ENCODE peak calls at places on chromosomes 2 and 18, in ten cellular contexts. One of them, this sample, is unnamed.

GRCh38 chr2:134189009-134189717 is 64.7 kb upstream of the MGAT5 start:
- DNase-seq in A549: peak; percentile 10
- DNase-seq in sigmoid colon: no peak
- DNase-seq in adrenal gland: no peak
- DNase-seq in vagina: no peak
- DNase-seq in transverse colon: peak; percentile 32
- DNase-seq in HCT116: peak; percentile 13
- DNase-seq in IMR-90: peak; percentile 72
- DNase-seq in heart left ventricle: no peak
- DNase-seq in H1: no peak
- DNase-seq in this sample: no peak

GRCh38 chr18:67615876-67616275 is 99.4 kb upstream of the DSEL start:
- DNase-seq in A549: no peak
- DNase-seq in sigmoid colon: no peak
- DNase-seq in adrenal gland: no peak
- DNase-seq in vagina: no peak
- DNase-seq in transverse colon: no peak
- DNase-seq in HCT116: no peak
- DNase-seq in IMR-90: no peak
- DNase-seq in heart left ventricle: no peak
- DNase-seq in H1: no peak
- DNase-seq in this sample: no peak

GRCh38 chr18:62332437-62332816 is 7.3 kb downstream of the TNFRSF11A start:
- DNase-seq in A549: no peak
- DNase-seq in sigmoid colon: no peak
- DNase-seq in adrenal gland: no peak
- DNase-seq in vagina: no peak
- DNase-seq in transverse colon: no peak
- DNase-seq in HCT116: no peak
- DNase-seq in IMR-90: no peak
- DNase-seq in heart left ventricle: no peak
- DNase-seq in H1: no peak
- DNase-seq in this sample: no peak

GRCh38 chr18:79911009-79911870 is 40.2 kb downstream of the SLC66A2 start:
- DNase-seq in A549: no peak
- DNase-seq in sigmoid colon: no peak
- DNase-seq in adrenal gland: peak; percentile 48
- DNase-seq in vagina: peak; percentile 92
- DNase-seq in transverse colon: peak; percentile 4
- DNase-seq in HCT116: no peak
- DNase-seq in IMR-90: no peak
- DNase-seq in heart left ventricle: no peak
- DNase-seq in H1: no peak
- DNase-seq in this sample: no peak

GRCh38 chr2:5479265-5479928 is 212.8 kb upstream of the SOX11 start:
- DNase-seq in A549: no peak
- DNase-seq in sigmoid colon: no peak
- DNase-seq in adrenal gland: no peak
- DNase-seq in vagina: no peak
- DNase-seq in transverse colon: no peak
- DNase-seq in HCT116: no peak
- DNase-seq in IMR-90: no peak
- DNase-seq in heart left ventricle: peak; percentile 29
- DNase-seq in H1: peak; percentile 56
- DNase-seq in this sample: no peak

GRCh38 chr18:48834421-48835011 is 116.2 kb downstream of the SMAD7 start:
- DNase-seq in A549: peak; percentile 61
- DNase-seq in sigmoid colon: peak; percentile 89
- DNase-seq in adrenal gland: peak; percentile 94
- DNase-seq in vagina: no peak
- DNase-seq in transverse colon: peak; percentile 69
- DNase-seq in HCT116: peak; percentile 74
- DNase-seq in IMR-90: peak; percentile 96
- DNase-seq in heart left ventricle: peak; percentile 75
- DNase-seq in H1: no peak
- DNase-seq in this sample: peak; percentile 30

GRCh38 chr2:85750509-85751299 is 3.1 kb upstream of the ATOH8 start:
- DNase-seq in A549: peak; percentile 87
- DNase-seq in sigmoid colon: peak; percentile 87
- DNase-seq in adrenal gland: peak; percentile 88
- DNase-seq in vagina: no peak
- DNase-seq in transverse colon: peak; percentile 75
- DNase-seq in HCT116: peak; percentile 47
- DNase-seq in IMR-90: peak; percentile 58
- DNase-seq in heart left ventricle: peak; percentile 84
- DNase-seq in H1: peak; percentile 83
- DNase-seq in this sample: peak; percentile 30

GRCh38 chr2:173184031-173185004 is 108.7 kb downstream of the MAP3K20 start:
- DNase-seq in A549: peak; percentile 75
- DNase-seq in sigmoid colon: peak; percentile 81
- DNase-seq in adrenal gland: peak; percentile 59
- DNase-seq in vagina: no peak
- DNase-seq in transverse colon: peak; percentile 35
- DNase-seq in HCT116: peak; percentile 75
- DNase-seq in IMR-90: peak; percentile 100
- DNase-seq in heart left ventricle: peak; percentile 40
- DNase-seq in H1: no peak
- DNase-seq in this sample: no peak

GRCh38 chr2:130864830-130865229 is 28.1 kb downstream of the ARHGEF4 start:
- DNase-seq in A549: no peak
- DNase-seq in sigmoid colon: peak; percentile 27
- DNase-seq in adrenal gland: peak; percentile 64
- DNase-seq in vagina: no peak
- DNase-seq in transverse colon: peak; percentile 45
- DNase-seq in HCT116: peak; percentile 50
- DNase-seq in IMR-90: peak; percentile 78
- DNase-seq in heart left ventricle: peak; percentile 51
- DNase-seq in H1: no peak
- DNase-seq in this sample: no peak

GRCh38 chr2:62657752-62658151 is 47.8 kb upstream of the EHBP1 start:
- DNase-seq in A549: no peak
- DNase-seq in sigmoid colon: no peak
- DNase-seq in adrenal gland: no peak
- DNase-seq in vagina: no peak
- DNase-seq in transverse colon: no peak
- DNase-seq in HCT116: no peak
- DNase-seq in IMR-90: no peak
- DNase-seq in heart left ventricle: no peak
- DNase-seq in H1: no peak
- DNase-seq in this sample: no peak

GRCh38 chr2:128799736-128800135 is 481.1 kb upstream of the HS6ST1 start:
- DNase-seq in A549: no peak
- DNase-seq in sigmoid colon: no peak
- DNase-seq in adrenal gland: peak; percentile 9
- DNase-seq in vagina: no peak
- DNase-seq in transverse colon: no peak
- DNase-seq in HCT116: no peak
- DNase-seq in IMR-90: no peak
- DNase-seq in heart left ventricle: no peak
- DNase-seq in H1: no peak
- DNase-seq in this sample: no peak

GRCh38 chr2:27890146-27891062 is at the start of the genes BABAM2 and RBKS:
- DNase-seq in A549: peak; percentile 88
- DNase-seq in sigmoid colon: peak; percentile 93
- DNase-seq in adrenal gland: peak; percentile 94
- DNase-seq in vagina: no peak
- DNase-seq in transverse colon: peak; percentile 90
- DNase-seq in HCT116: peak; percentile 66
- DNase-seq in IMR-90: peak; percentile 78
- DNase-seq in heart left ventricle: peak; percentile 91
- DNase-seq in H1: peak; percentile 95
- DNase-seq in this sample: peak; percentile 71

GRCh38 chr2:37471994-37472393 is 127.6 kb downstream of the QPCT start:
- DNase-seq in A549: no peak
- DNase-seq in sigmoid colon: no peak
- DNase-seq in adrenal gland: no peak
- DNase-seq in vagina: no peak
- DNase-seq in transverse colon: no peak
- DNase-seq in HCT116: no peak
- DNase-seq in IMR-90: peak; percentile 87
- DNase-seq in heart left ventricle: no peak
- DNase-seq in H1: no peak
- DNase-seq in this sample: no peak

GRCh38 chr2:235005603-235006259 is 53.9 kb downstream of the SH3BP4 start:
- DNase-seq in A549: no peak
- DNase-seq in sigmoid colon: no peak
- DNase-seq in adrenal gland: no peak
- DNase-seq in vagina: no peak
- DNase-seq in transverse colon: peak; percentile 66
- DNase-seq in HCT116: no peak
- DNase-seq in IMR-90: no peak
- DNase-seq in heart left ventricle: peak; percentile 75
- DNase-seq in H1: peak; percentile 77
- DNase-seq in this sample: no peak

GRCh38 chr2:58710795-58711279 is 469.7 kb upstream of the FANCL start:
- DNase-seq in A549: no peak
- DNase-seq in sigmoid colon: peak; percentile 61
- DNase-seq in adrenal gland: no peak
- DNase-seq in vagina: no peak
- DNase-seq in transverse colon: no peak
- DNase-seq in HCT116: no peak
- DNase-seq in IMR-90: no peak
- DNase-seq in heart left ventricle: no peak
- DNase-seq in H1: no peak
- DNase-seq in this sample: no peak

DNA sequence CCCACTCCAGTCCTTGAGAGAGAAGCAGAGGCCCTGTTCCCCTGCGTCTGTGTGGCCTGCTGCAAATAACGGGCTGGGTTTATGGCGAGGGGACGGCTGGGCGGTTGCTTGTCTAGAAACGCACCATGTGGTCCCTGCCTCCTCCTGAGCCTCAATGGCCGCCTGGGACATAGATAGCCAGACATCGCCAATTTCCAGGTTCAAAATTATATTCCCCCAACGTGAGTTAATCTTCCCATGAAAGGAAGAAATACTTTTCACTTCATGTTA is 197.0 kb upstream of the COPS8 start:
- DNase-seq in A549: no peak
- DNase-seq in sigmoid colon: no peak
- DNase-seq in adrenal gland: no peak
- DNase-seq in vagina: no peak
- DNase-seq in transverse colon: no peak
- DNase-seq in HCT116: no peak
- DNase-seq in IMR-90: no peak
- DNase-seq in heart left ventricle: no peak
- DNase-seq in H1: no peak
- DNase-seq in this sample: no peak
- TF ChIP-seq POLR2A in A549: no peak
- TF ChIP-seq POLR2A in sigmoid colon: no peak
- TF ChIP-seq POLR2A in adrenal gland: no peak
- TF ChIP-seq POLR2A in vagina: no peak
- TF ChIP-seq POLR2A in transverse colon: no peak
- TF ChIP-seq POLR2A in HCT116: no peak
- TF ChIP-seq POLR2A in IMR-90: no peak
- TF ChIP-seq POLR2A in heart left ventricle: no peak
- TF ChIP-seq POLR2A in H1: no peak
- TF ChIP-seq POLR2A in this sample: no peak

DNA sequence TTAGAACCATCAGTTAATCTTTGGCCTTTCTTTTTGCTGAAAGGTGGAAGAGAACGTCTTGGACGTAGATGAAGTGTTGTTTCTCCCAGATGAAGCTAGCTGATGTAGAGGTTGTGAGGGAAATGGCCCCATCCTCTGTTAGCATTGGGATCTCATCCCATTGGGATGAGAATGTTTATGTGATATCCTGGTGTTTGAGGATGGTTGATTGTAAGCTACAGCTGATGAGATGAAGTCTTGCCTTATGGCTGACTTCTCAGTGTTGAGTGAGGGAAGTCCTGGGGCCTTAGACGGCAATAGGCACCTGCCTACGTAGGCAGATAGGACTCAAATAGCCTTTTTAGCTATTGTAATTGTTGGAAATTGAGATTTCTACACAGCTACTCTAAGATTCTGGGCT is 211.3 kb downstream of the MYCN start:
- DNase-seq in A549: no peak
- DNase-seq in sigmoid colon: no peak
- DNase-seq in adrenal gland: no peak
- DNase-seq in vagina: no peak
- DNase-seq in transverse colon: no peak
- DNase-seq in HCT116: no peak
- DNase-seq in IMR-90: no peak
- DNase-seq in heart left ventricle: no peak
- DNase-seq in H1: no peak
- DNase-seq in this sample: no peak
- TF ChIP-seq CTCF in A549: no peak
- TF ChIP-seq CTCF in sigmoid colon: no peak
- TF ChIP-seq CTCF in adrenal gland: no peak
- TF ChIP-seq CTCF in vagina: no peak
- TF ChIP-seq CTCF in transverse colon: no peak
- TF ChIP-seq CTCF in HCT116: no peak
- TF ChIP-seq CTCF in IMR-90: no peak
- TF ChIP-seq CTCF in heart left ventricle: no peak
- TF ChIP-seq CTCF in H1: no peak
- TF ChIP-seq CTCF in this sample: no peak

GRCh38 chr2:109444916-109445315 is 168.8 kb downstream of the SEPTIN10 start:
- DNase-seq in A549: no peak
- DNase-seq in sigmoid colon: no peak
- DNase-seq in adrenal gland: no peak
- DNase-seq in vagina: no peak
- DNase-seq in transverse colon: no peak
- DNase-seq in HCT116: no peak
- DNase-seq in IMR-90: no peak
- DNase-seq in heart left ventricle: no peak
- DNase-seq in H1: no peak
- DNase-seq in this sample: no peak
- H3K9me3 ChIP-seq in A549: peaks cover 45% of the 10 kb centered on the region
- H3K9me3 ChIP-seq in sigmoid colon: peaks cover 5% of the 10 kb centered on the region
- H3K9me3 ChIP-seq in adrenal gland: no peaks in the 10 kb centered on the region
- H3K9me3 ChIP-seq in vagina: peaks cover 5% of the 10 kb centered on the region
- H3K9me3 ChIP-seq in transverse colon: peaks cover 12% of the 10 kb centered on the region
- H3K9me3 ChIP-seq in HCT116: no peaks in the 10 kb centered on the region
- H3K9me3 ChIP-seq in IMR-90: peaks cover 12% of the 10 kb centered on the region
- H3K9me3 ChIP-seq in heart left ventricle: no peaks in the 10 kb centered on the region
- H3K9me3 ChIP-seq in H1: peaks cover 17% of the 10 kb centered on the region
- H3K9me3 ChIP-seq in this sample: peaks cover 9% of the 10 kb centered on the region

DNA sequence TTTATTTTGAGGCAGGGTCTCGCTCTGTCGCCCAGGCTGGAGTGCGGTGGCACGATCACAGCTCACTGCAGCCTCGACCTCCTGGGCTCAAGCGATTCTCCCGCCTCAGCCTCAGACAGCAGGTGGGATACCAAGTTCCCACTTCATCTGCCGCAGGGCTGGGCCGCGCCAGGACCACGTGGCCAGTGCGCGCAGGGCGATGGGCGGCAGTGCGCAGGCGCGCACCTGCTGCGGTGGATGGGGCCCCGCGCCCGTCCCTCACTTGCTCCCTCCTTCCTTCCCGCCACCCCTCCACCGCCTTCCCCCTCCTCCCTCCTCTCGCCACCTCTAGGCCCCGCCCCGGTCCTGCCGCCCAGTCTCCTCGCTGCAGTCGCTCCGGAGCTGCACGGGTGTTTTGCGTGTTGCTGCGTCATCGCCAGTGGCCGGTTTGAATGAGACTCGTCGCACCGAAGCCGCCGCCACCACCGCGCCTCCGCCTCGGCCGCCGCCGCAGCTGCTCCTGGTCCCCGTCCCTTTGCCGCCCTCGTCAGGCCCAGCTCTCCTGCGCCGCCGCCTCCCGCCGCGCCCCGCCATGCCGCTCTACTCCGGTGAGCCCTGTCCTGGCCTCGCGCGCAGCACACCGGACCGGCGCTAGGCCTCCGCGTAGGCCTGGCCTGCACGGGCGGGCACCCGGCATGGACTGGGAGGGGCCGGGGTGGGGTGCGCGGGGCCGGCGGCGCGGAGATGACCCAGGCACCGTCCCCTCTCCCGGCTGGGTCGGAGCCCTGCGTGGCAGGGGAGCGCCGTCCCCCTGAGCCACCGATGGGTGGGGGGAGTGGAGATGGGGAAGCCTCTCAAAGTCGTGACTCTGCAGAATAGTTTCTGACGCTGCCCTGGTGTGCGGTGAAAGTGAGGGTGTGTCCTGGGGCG is at the start of gene USP14:
- DNase-seq in A549: peak; percentile 69
- DNase-seq in sigmoid colon: peak; percentile 98
- DNase-seq in adrenal gland: peak; percentile 99
- DNase-seq in vagina: no peak
- DNase-seq in transverse colon: peak; percentile 98
- DNase-seq in HCT116: peak; percentile 78
- DNase-seq in IMR-90: peak; percentile 96
- DNase-seq in heart left ventricle: peak; percentile 97
- DNase-seq in H1: peak; percentile 95
- DNase-seq in this sample: peak; percentile 78
- TF ChIP-seq POLR2A in A549: peak; percentile 44
- TF ChIP-seq POLR2A in sigmoid colon: no peak
- TF ChIP-seq POLR2A in adrenal gland: peak; percentile 85
- TF ChIP-seq POLR2A in vagina: peak; percentile 37
- TF ChIP-seq POLR2A in transverse colon: peak; percentile 66
- TF ChIP-seq POLR2A in HCT116: no peak
- TF ChIP-seq POLR2A in IMR-90: peak; percentile 85
- TF ChIP-seq POLR2A in heart left ventricle: no peak
- TF ChIP-seq POLR2A in H1: peak; percentile 79
- TF ChIP-seq POLR2A in this sample: peak; percentile 53

This sample was measured in esophagus squamous epithelium.